ENCODE peak calls at places on chromosomes 11 and 22, in four cellular contexts. One of them, this sample, is unnamed.
A peak's percentile ranks its signal among the peaks of the same experiment; 100 is the strongest.

GRCh38 chr22:24380220-24381218 is 46.9 kb upstream of the ADORA2A start:
- DNase-seq in HepG2: no peak
- DNase-seq in colonic mucosa: no peak
- DNase-seq in A673: no peak
- DNase-seq in this sample: no peak

GRCh38 chr22:49803667-49804375 is 23.9 kb downstream of the BRD1 start:
- DNase-seq in HepG2: no peak
- DNase-seq in colonic mucosa: no peak
- DNase-seq in A673: no peak
- DNase-seq in this sample: no peak

GRCh38 chr22:40332319-40332781 is 13.9 kb upstream of the ADSL start:
- DNase-seq in HepG2: no peak
- DNase-seq in colonic mucosa: no peak
- DNase-seq in A673: no peak
- DNase-seq in this sample: no peak

GRCh38 chr22:23509571-23510302 is 70.4 kb downstream of the IGLL1 start:
- DNase-seq in HepG2: no peak
- DNase-seq in colonic mucosa: no peak
- DNase-seq in A673: peak; percentile 22
- DNase-seq in this sample: no peak

GRCh38 chr22:23384451-23384850 is 195.6 kb downstream of the IGLL1 start:
- DNase-seq in HepG2: no peak
- DNase-seq in colonic mucosa: no peak
- DNase-seq in A673: no peak
- DNase-seq in this sample: no peak

GRCh38 chr11:47566166-47566546 is 757 bp downstream of the PTPMT1 start:
- DNase-seq in HepG2: no peak
- DNase-seq in colonic mucosa: no peak
- DNase-seq in A673: no peak
- DNase-seq in this sample: no peak

GRCh38 chr11:37786214-37786755 is 1188.2 kb upstream of the RAG2 start:
- DNase-seq in HepG2: no peak
- DNase-seq in colonic mucosa: no peak
- DNase-seq in A673: no peak
- DNase-seq in this sample: no peak

GRCh38 chr22:31595271-31595670 is 66.7 kb downstream of the PISD start:
- DNase-seq in HepG2: no peak
- DNase-seq in colonic mucosa: no peak
- DNase-seq in A673: no peak
- DNase-seq in this sample: no peak

GRCh38 chr22:43996170-43996980 is 27.7 kb upstream of the PARVB start:
- DNase-seq in HepG2: no peak
- DNase-seq in colonic mucosa: peak; percentile 46
- DNase-seq in A673: no peak
- DNase-seq in this sample: no peak

GRCh38 chr11:789951-790350 is at the start of gene CEND1:
- DNase-seq in HepG2: no peak
- DNase-seq in colonic mucosa: no peak
- DNase-seq in A673: peak; percentile 67
- DNase-seq in this sample: peak; percentile 79

GRCh38 chr22:39185601-39186012 is 33.1 kb upstream of the CBX7 start:
- DNase-seq in HepG2: peak; percentile 50
- DNase-seq in colonic mucosa: no peak
- DNase-seq in A673: no peak
- DNase-seq in this sample: no peak
- H3K27ac ChIP-seq in HepG2: no peak overlapping the region
- H3K27ac ChIP-seq in colonic mucosa: peak overlapping the region; percentile 3
- H3K27ac ChIP-seq in A673: no peak overlapping the region
- H3K27ac ChIP-seq in this sample: no peak overlapping the region

GRCh38 chr11:114258696-114259095 is 37.5 kb upstream of the NNMT start:
- DNase-seq in HepG2: no peak
- DNase-seq in colonic mucosa: no peak
- DNase-seq in A673: no peak
- DNase-seq in this sample: peak; percentile 8

GRCh38 chr11:114256176-114256897 is 39.9 kb upstream of the NNMT start:
- DNase-seq in HepG2: no peak
- DNase-seq in colonic mucosa: no peak
- DNase-seq in A673: no peak
- DNase-seq in this sample: no peak

GRCh38 chr11:114255289-114255688 is 40.9 kb upstream of the NNMT start:
- DNase-seq in HepG2: no peak
- DNase-seq in colonic mucosa: no peak
- DNase-seq in A673: no peak
- DNase-seq in this sample: no peak

GRCh38 chr11:114257621-114258558 is 38.3 kb upstream of the NNMT start:
- DNase-seq in HepG2: peak; percentile 64
- DNase-seq in colonic mucosa: no peak
- DNase-seq in A673: no peak
- DNase-seq in this sample: no peak

GRCh38 chr11:114256898-114257286 is 39.3 kb upstream of the NNMT start:
- DNase-seq in HepG2: no peak
- DNase-seq in colonic mucosa: no peak
- DNase-seq in A673: no peak
- DNase-seq in this sample: no peak
- H3K27ac ChIP-seq in HepG2: no peak overlapping the region
- H3K27ac ChIP-seq in colonic mucosa: no peak overlapping the region
- H3K27ac ChIP-seq in A673: no peak overlapping the region
- H3K27ac ChIP-seq in this sample: no peak overlapping the region

GRCh38 chr11:34492806-34493414 is 20.7 kb downstream of the ELF5 start:
- DNase-seq in HepG2: peak; percentile 68
- DNase-seq in colonic mucosa: peak; percentile 66
- DNase-seq in A673: peak; percentile 91
- DNase-seq in this sample: peak; percentile 67
- H3K27ac ChIP-seq in HepG2: no peak overlapping the region
- H3K27ac ChIP-seq in colonic mucosa: no peak overlapping the region
- H3K27ac ChIP-seq in A673: no peak overlapping the region
- H3K27ac ChIP-seq in this sample: no peak overlapping the region

GRCh38 chr22:20138868-20139267 is 7.3 kb downstream of the ZDHHC8 start:
- DNase-seq in HepG2: no peak
- DNase-seq in colonic mucosa: no peak
- DNase-seq in A673: no peak
- DNase-seq in this sample: no peak
- H3K27ac ChIP-seq in HepG2: no peak overlapping the region
- H3K27ac ChIP-seq in colonic mucosa: no peak overlapping the region
- H3K27ac ChIP-seq in A673: no peak overlapping the region
- H3K27ac ChIP-seq in this sample: no peak overlapping the region

This sample was measured in OCI-LY7.